ENCODE peak calls at places on chromosome 1, in five cellular contexts. H is upper lobe of right lung; Y is foreskin fibroblast; X is stimulated activated naive B cell treated with anti-CD40 and anti-IgM and Interleukin-4, amounts not matched to agents 10 μg/mL and 1 μg/mL and 100 μg/mL, for 72 hours; F is posterior cingulate gyrus. M is an unnamed sample.
A peak's percentile ranks its signal among the peaks of the same experiment; 100 is the strongest.

GRCh38 chr1:171999756-172000155 is 158.5 kb downstream of the DNM3 start:
- DNase-seq in H (no peak), F (no peak), Y (peak; percentile 50), X (no peak), M (no peak)

GRCh38 chr1:163290025-163290610 is 31.6 kb upstream of the NUF2 start:
- DNase-seq in F (no peak), H (no peak), X (no peak), Y (peak; percentile 23), M (no peak)

GRCh38 chr1:40710581-40711315 is 19.2 kb downstream of the NFYC start:
- DNase-seq in X (no peak), H (no peak), Y (no peak), F (no peak), M (no peak)

GRCh38 chr1:64242895-64243756 is 39.7 kb downstream of the UBE2U start:
- DNase-seq in F (no peak), X (no peak), H (no peak), Y (peak; percentile 26), M (no peak)

GRCh38 chr1:216809649-216810048 is 86.4 kb upstream of the ESRRG start:
- DNase-seq in Y (no peak), X (no peak), H (no peak), F (no peak), M (no peak)

GRCh38 chr1:237562247-237562823 is 328.4 kb downstream of the ZP4 start:
- DNase-seq in X (no peak), H (no peak), Y (peak; percentile 9), F (no peak), M (no peak)

GRCh38 chr1:9371391-9371935 is 78.8 kb downstream of the SPSB1 start:
- DNase-seq in Y (peak; percentile 33), F (no peak), X (no peak), H (no peak), M (no peak)

GRCh38 chr1:8083739-8084484 is 57.8 kb upstream of the ERRFI1 start:
- DNase-seq in Y (no peak), H (no peak), X (no peak), F (no peak), M (no peak)

GRCh38 chr1:6287431-6287886 is 26.6 kb upstream of the GPR153 start:
- DNase-seq in F (peak; percentile 94), Y (no peak), H (no peak), X (no peak), M (no peak)

GRCh38 chr1:64838486-64838885 is 93.6 kb downstream of the RAVER2 start:
- DNase-seq in Y (no peak), X (no peak), H (no peak), F (no peak), M (no peak)

GRCh38 chr1:42240964-42241755 is 76.6 kb upstream of the GUCA2A start:
- DNase-seq in Y (no peak), X (no peak), F (no peak), H (no peak), M (no peak)